ENCODE peak calls at places on chromosomes 2 and 18, in eight cellular contexts. I is activated CD4-positive, alpha-beta T cell treated with anti-CD3 and anti-CD28 coated beads for 48 hours; F is C1 segment of cervical spinal cord; G is adrenal gland; N is HFF-Myc; S is NCI-H1436; L is fibroblast of mammary gland; A is GM06990. U is an unnamed sample.

GRCh38 chr2:239608723-239609122 is 207.9 kb upstream of the HDAC4 start:
- DNase-seq in I (no peak), A (no peak), S (no peak), L (no peak), N (no peak), G (no peak), F (no peak), U (no peak)

GRCh38 chr2:181004647-181005325 is 24.4 kb downstream of the UBE2E3 start:
- DNase-seq in N (no peak), L (no peak), F (no peak), I (no peak), G (no peak), A (no peak), S (no peak), U (no peak)

GRCh38 chr18:45527891-45528290 is 87.4 kb upstream of the SLC14A2 start:
- DNase-seq in A (no peak), S (no peak), N (no peak), F (no peak), G (no peak), I (no peak), L (no peak), U (no peak)

GRCh38 chr18:30044496-30044895 is 998.0 kb downstream of the DSC3 start:
- DNase-seq in G (no peak), S (no peak), F (no peak), L (no peak), N (no peak), I (no peak), A (no peak), U (no peak)

GRCh38 chr18:78228974-78229373 is 750.6 kb upstream of the SALL3 start:
- DNase-seq in S (no peak), N (no peak), I (no peak), F (no peak), G (no peak), L (no peak), A (no peak), U (no peak)

GRCh38 chr2:205386109-205386508 is 296.2 kb upstream of the NRP2 start:
- DNase-seq in F (no peak), I (no peak), N (no peak), A (no peak), L (peak; percentile 57), G (no peak), S (no peak), U (no peak)

GRCh38 chr2:240896871-240897692 is 1.1 kb upstream of the MAB21L4 start:
- DNase-seq in N (no peak), S (no peak), G (no peak), F (no peak), L (no peak), I (no peak), A (no peak), U (no peak)

GRCh38 chr18:27685807-27686412 is 491.0 kb downstream of the CDH2 start:
- DNase-seq in F (no peak), N (peak; percentile 19), G (peak; percentile 21), I (no peak), L (peak; percentile 45), A (no peak), S (peak; percentile 17), U (no peak)

GRCh38 chr2:112482309-112483046 is 522 bp downstream of the TTL start:
- DNase-seq in N (no peak), S (peak; percentile 3), I (peak; percentile 45), L (peak; percentile 32), A (no peak), F (peak; percentile 26), G (peak; percentile 39), U (no peak)

GRCh38 chr2:239824866-239825704 is 200.1 kb downstream of the NDUFA10 start:
- DNase-seq in A (no peak), I (no peak), S (no peak), G (no peak), F (no peak), N (no peak), L (no peak), U (no peak)

GRCh38 chr2:7881038-7881437 is 800.8 kb upstream of the ID2 start:
- DNase-seq in L (no peak), A (no peak), F (no peak), G (no peak), I (no peak), N (no peak), S (no peak), U (no peak)

GRCh38 chr18:58363767-58364540 is 264.9 kb downstream of the ALPK2 start:
- DNase-seq in A (no peak), S (no peak), G (no peak), F (no peak), I (no peak), N (no peak), L (peak; percentile 78), U (no peak)

U was measured in hippocampal formation.